ENCODE peak calls at places on chromosomes 1 and 21, in ten cellular contexts. L, E, I, W, T, S, D, K, M and G are unnamed samples.
A peak's percentile ranks its signal among the peaks of the same experiment; 100 is the strongest.

GRCh38 chr1:113904292-113904673 is 316 bp downstream of the AP4B1 start:
- DNase-seq in L (peak; percentile 58), E (no peak), I (no peak), W (no peak), T (no peak), S (no peak), D (no peak), K (no peak), M (no peak), G (no peak)

GRCh38 chr21:37257967-37258877 is 8.9 kb downstream of the VPS26C start:
- DNase-seq in L (peak; percentile 62), E (peak; percentile 56), I (peak; percentile 87), W (peak; percentile 58), T (peak; percentile 59), S (no peak), D (peak; percentile 55), K (peak; percentile 72), M (peak; percentile 75), G (peak; percentile 63)

GRCh38 chr1:29488086-29488793 is 251.9 kb downstream of the PTPRU start:
- DNase-seq in L (no peak), E (no peak), I (no peak), W (no peak), T (no peak), S (no peak), D (no peak), K (peak; percentile 48), M (no peak), G (no peak)

GRCh38 chr21:46667735-46668380 is 32.4 kb downstream of the PRMT2 start:
- DNase-seq in L (peak; percentile 77), E (peak; percentile 39), I (no peak), W (no peak), T (no peak), S (no peak), D (no peak), K (no peak), M (peak; percentile 22), G (no peak)

GRCh38 chr1:154729598-154729997 is 121.6 kb upstream of the ADAR start:
- DNase-seq in L (no peak), E (no peak), I (no peak), W (no peak), T (no peak), S (no peak), D (no peak), K (no peak), M (no peak), G (no peak)

GRCh38 chr1:36557041-36558000 is 74.6 kb upstream of the CSF3R start:
- DNase-seq in L (no peak), E (no peak), I (peak; percentile 40), W (no peak), T (no peak), S (no peak), D (no peak), K (peak; percentile 37), M (no peak), G (peak; percentile 9)

GRCh38 chr1:59116920-59117542 is 179.9 kb upstream of the FGGY start:
- DNase-seq in L (no peak), E (peak; percentile 49), I (no peak), W (no peak), T (no peak), S (no peak), D (no peak), K (no peak), M (no peak), G (no peak)

GRCh38 chr1:230186874-230187273 is 119.8 kb downstream of the GALNT2 start:
- DNase-seq in L (no peak), E (no peak), I (no peak), W (no peak), T (no peak), S (no peak), D (peak; percentile 6), K (no peak), M (no peak), G (no peak)

DNA sequence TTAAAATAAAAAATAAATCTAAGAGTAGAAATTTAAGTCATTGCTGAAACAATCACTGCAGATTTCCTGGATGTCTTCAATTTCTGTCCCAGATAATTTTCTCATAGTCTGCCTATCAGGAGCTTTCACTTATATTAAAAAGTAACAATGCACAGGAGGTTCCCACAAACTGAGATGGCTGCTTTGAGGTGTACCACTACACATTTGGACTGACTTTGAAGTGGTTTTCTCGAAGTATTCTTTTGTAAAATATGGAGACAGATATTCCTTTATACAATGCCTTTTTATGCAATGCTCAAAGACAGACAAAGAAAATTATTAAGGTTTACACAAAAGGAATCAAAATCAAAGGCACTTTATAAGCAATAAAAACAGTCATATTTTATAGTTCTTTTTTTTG is 24.5 kb downstream of the TOR1AIP2 start:
- DNase-seq in L (no peak), E (no peak), I (no peak), W (no peak), T (no peak), S (no peak), D (no peak), K (no peak), M (no peak), G (no peak)
- H3K36me3 ChIP-seq in L (peaks cover 28% of the 10 kb centered on the region), E (peaks cover 5% of the 10 kb centered on the region), I (peaks cover 66% of the 10 kb centered on the region), W (no peaks in the 10 kb centered on the region), T (no peaks in the 10 kb centered on the region), S (peaks cover 27% of the 10 kb centered on the region), D (peaks cover 5% of the 10 kb centered on the region), K (peaks cover 53% of the 10 kb centered on the region), M (peaks cover 6% of the 10 kb centered on the region), G (peaks cover 13% of the 10 kb centered on the region)

DNA sequence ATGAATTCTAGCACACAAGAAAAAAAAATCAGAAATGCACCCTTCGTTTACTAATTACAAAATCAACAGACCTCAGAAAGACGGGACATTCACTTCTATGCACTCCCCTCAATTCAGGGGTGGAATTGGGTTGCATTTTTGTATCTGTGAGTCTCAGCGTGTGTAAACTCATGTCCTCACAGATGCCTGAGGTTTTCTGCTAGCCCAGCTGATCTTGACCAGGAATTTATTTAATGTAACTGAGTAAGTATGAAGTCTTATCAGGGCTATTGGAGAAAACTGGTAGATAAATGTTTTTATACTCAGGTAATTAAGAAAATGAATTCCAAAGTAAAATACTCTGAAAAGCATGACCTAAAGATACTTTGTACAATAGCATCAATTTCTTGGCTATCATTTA is 167.7 kb downstream of the RUNX1 start:
- DNase-seq in L (no peak), E (peak; percentile 66), I (no peak), W (no peak), T (no peak), S (no peak), D (no peak), K (no peak), M (no peak), G (no peak)
- H3K27ac ChIP-seq in L (no peak overlapping the region), E (peak overlapping the region; percentile 92), I (peak overlapping the region; percentile 97), W (peak overlapping the region; percentile 95), T (no peak overlapping the region), S (no peak overlapping the region), D (no peak overlapping the region), K (no peak overlapping the region), M (peak overlapping the region; percentile 98), G (peak overlapping the region; percentile 91)

DNA sequence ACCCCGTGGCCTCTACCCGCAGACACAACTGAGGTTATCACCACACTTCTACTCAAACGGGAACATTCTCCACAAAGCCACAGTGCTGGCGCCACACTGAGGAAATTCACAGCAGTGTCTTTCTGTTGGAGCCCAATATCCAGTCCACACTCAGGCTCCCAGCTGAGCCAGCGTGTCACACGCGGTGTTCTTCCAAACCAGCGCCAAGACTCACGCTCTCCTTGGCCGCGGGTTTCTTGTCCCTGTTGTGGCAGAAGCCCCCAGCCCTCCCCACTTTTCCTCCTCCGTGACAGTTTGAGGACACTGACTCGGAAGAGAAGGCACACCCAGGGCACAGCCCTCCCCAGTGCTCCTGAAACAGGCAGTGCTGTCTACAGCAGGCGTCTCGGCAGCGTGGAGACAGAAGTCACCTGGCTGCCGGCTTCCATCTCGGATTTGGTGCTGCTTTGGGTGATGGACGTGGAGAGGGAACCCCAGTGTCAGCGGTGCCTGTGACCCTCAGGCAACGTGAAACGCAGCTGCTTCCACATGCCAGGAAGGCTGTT is 35.4 kb upstream of the AGPAT3 start:
- DNase-seq in L (no peak), E (no peak), I (no peak), W (no peak), T (no peak), S (no peak), D (no peak), K (no peak), M (no peak), G (no peak)
- TF ChIP-seq CTCF in L (no peak), E (peak; percentile 4), I (no peak), W (no peak), T (no peak), S (peak; percentile 15), D (no peak), K (no peak), M (no peak), G (no peak)

GRCh38 chr21:29033301-29033700 is 8.8 kb downstream of the USP16 start:
- DNase-seq in L (no peak), E (no peak), I (no peak), W (no peak), T (no peak), S (no peak), D (no peak), K (no peak), M (no peak), G (no peak)

GRCh38 chr21:29034678-29035077 is 10.2 kb downstream of the USP16 start:
- DNase-seq in L (no peak), E (no peak), I (no peak), W (no peak), T (no peak), S (no peak), D (no peak), K (no peak), M (no peak), G (no peak)

GRCh38 chr21:29029524-29029923 is 5.1 kb downstream of the USP16 start:
- DNase-seq in L (no peak), E (no peak), I (no peak), W (no peak), T (no peak), S (no peak), D (no peak), K (no peak), M (no peak), G (no peak)

GRCh38 chr21:29030909-29031308 is 6.4 kb downstream of the USP16 start:
- DNase-seq in L (no peak), E (no peak), I (no peak), W (no peak), T (no peak), S (no peak), D (no peak), K (no peak), M (no peak), G (no peak)

DNA sequence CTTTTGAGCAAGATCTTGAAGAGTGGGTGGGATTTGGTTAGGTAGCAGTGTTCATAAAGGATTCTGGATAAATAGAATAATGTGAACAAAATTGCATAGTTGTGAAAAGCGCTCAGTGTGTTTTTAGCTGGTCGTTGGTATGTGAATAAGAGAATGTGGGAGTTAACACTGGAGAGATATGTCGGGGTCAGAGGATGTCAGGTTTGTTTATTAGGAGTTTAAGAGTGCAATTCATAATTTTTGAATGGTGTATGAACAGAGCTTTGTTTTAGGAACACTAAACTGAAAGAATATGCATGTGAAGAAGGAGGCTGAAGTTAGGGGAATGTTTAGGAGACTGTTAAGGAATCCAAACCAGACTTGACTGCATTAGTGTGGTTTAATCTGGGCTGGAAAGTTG is 9.4 kb downstream of the USP16 start:
- DNase-seq in L (no peak), E (no peak), I (no peak), W (no peak), T (no peak), S (no peak), D (no peak), K (no peak), M (no peak), G (no peak)
- H3K36me3 ChIP-seq in L (peaks cover 49% of the 10 kb centered on the region), E (peaks cover 17% of the 10 kb centered on the region), I (peaks cover 87% of the 10 kb centered on the region), W (no peaks in the 10 kb centered on the region), T (no peaks in the 10 kb centered on the region), S (peaks cover 48% of the 10 kb centered on the region), D (peaks cover 23% of the 10 kb centered on the region), K (peaks cover 67% of the 10 kb centered on the region), M (peaks cover 28% of the 10 kb centered on the region), G (peaks cover 94% of the 10 kb centered on the region)

GRCh38 chr1:214551436-214552173 is at the start of gene PTPN14:
- DNase-seq in L (peak; percentile 97), E (peak; percentile 93), I (peak; percentile 93), W (peak; percentile 82), T (peak; percentile 89), S (peak; percentile 85), D (peak; percentile 90), K (peak; percentile 93), M (peak; percentile 93), G (peak; percentile 90)
- H3K27ac ChIP-seq in L (peak within 1 kb of the TSS; percentile 99), E (peak within 1 kb of the TSS; percentile 96), I (peak within 1 kb of the TSS; percentile 99), W (peak within 1 kb of the TSS; percentile 97), T (peak within 1 kb of the TSS; percentile 98), S (peak within 1 kb of the TSS; percentile 87), D (peak within 1 kb of the TSS; percentile 90), K (peak within 1 kb of the TSS; percentile 98), M (peak within 1 kb of the TSS; percentile 98), G (peak within 1 kb of the TSS; percentile 94)